ENCODE peak calls at places on chromosomes 2 and 18, in five cellular contexts. L is activated CD4-positive, alpha-beta T cell treated with anti-CD3 and anti-CD28 coated beads, Interleukin-2, amount 50 U/mL, for 24 hours; I is DMS 273 treated with DMSO at 0.1 percent for 48 hours; C is NCI-H2081; H is CD8-positive, alpha-beta T cell. R is an unnamed sample.

GRCh38 chr18:77071711-77072292 is 60.8 kb downstream of the MBP start:
- DNase-seq in I (no peak), C (no peak), L (no peak), H (peak; percentile 77), R (no peak)

GRCh38 chr2:235709124-235709813 is 215.4 kb downstream of the AGAP1 start:
- DNase-seq in H (no peak), L (no peak), C (no peak), I (no peak), R (peak; percentile 39)

GRCh38 chr2:53568463-53568862 is 199.1 kb upstream of the CHAC2 start:
- DNase-seq in I (peak; percentile 81), L (no peak), C (no peak), H (no peak), R (no peak)

GRCh38 chr18:21110667-21111350 is 804 bp downstream of the ROCK1 start:
- DNase-seq in I (no peak), L (peak; percentile 43), H (peak; percentile 64), C (peak; percentile 10), R (peak; percentile 27)

GRCh38 chr18:49743296-49743567 is 70.1 kb downstream of the ACAA2 start:
- DNase-seq in C (no peak), I (no peak), H (no peak), L (no peak), R (no peak)

GRCh38 chr2:201648-202433 is 62.0 kb downstream of the SH3YL1 start:
- DNase-seq in C (no peak), I (no peak), L (no peak), H (no peak), R (no peak)

GRCh38 chr2:165868211-165868610 is 74.2 kb upstream of the GALNT3 start:
- DNase-seq in I (peak; percentile 78), H (no peak), C (peak; percentile 37), L (no peak), R (no peak)

GRCh38 chr2:132037527-132038178 is 124.1 kb downstream of the ANKRD30BL start:
- DNase-seq in H (no peak), L (no peak), I (no peak), C (peak; percentile 2), R (no peak)

GRCh38 chr2:36919041-36919837 is 47.1 kb downstream of the STRN start:
- DNase-seq in C (no peak), I (no peak), L (no peak), H (no peak), R (no peak)

GRCh38 chr18:46009158-46009866 is 42.2 kb upstream of the EPG5 start:
- DNase-seq in H (no peak), C (no peak), L (no peak), I (no peak), R (no peak)

GRCh38 chr18:44682181-44682870 is 1.6 kb downstream of the SETBP1 start:
- DNase-seq in C (no peak), I (peak; percentile 59), L (no peak), H (no peak), R (no peak)

GRCh38 chr2:199985625-199986207 is 30.3 kb downstream of the MAIP1 start:
- DNase-seq in I (peak; percentile 51), H (peak; percentile 22), L (peak; percentile 48), C (peak; percentile 77), R (peak; percentile 43)

R was measured in gastrocnemius medialis.